ENCODE peak calls at places on chromosomes 11 and 22, in seven cellular contexts. U is cardiac fibroblast, Q is PC-3, P is AG10803, A is colonic mucosa, I is uterus, K is body of pancreas. J is an unnamed sample.

GRCh38 chr11:60939301-60939700 is 12.7 kb downstream of the SLC15A3 start:
- DNase-seq in U (no peak), A (no peak), P (no peak), I (no peak), K (no peak), Q (no peak), J (no peak)

GRCh38 chr11:108534274-108534882 is 36.2 kb upstream of the POGLUT3 start:
- DNase-seq in K (no peak), U (no peak), P (no peak), Q (no peak), I (no peak), A (no peak), J (no peak)

GRCh38 chr11:87453531-87454089 is 415.9 kb downstream of the TMEM135 start:
- DNase-seq in I (no peak), Q (no peak), U (no peak), K (no peak), P (no peak), A (no peak), J (no peak)

GRCh38 chr11:120147094-120147949 is 9.4 kb upstream of the TRIM29 start:
- DNase-seq in U (no peak), Q (no peak), K (no peak), P (no peak), I (no peak), A (no peak), J (no peak)

GRCh38 chr22:32695451-32695891 is 106.0 kb upstream of the TIMP3 start:
- DNase-seq in K (no peak), U (peak), P (peak), I (no peak), A (no peak), Q (peak), J (no peak)

GRCh38 chr11:62324738-62325556 is 12.3 kb upstream of the ASRGL1 start:
- DNase-seq in U (peak), Q (peak), A (peak), I (no peak), K (peak), P (peak), J (no peak)

GRCh38 chr11:65366340-65366773 is 11.8 kb downstream of the TIGD3 start:
- DNase-seq in K (peak), P (peak), Q (peak), I (peak), A (peak), U (peak), J (peak)

GRCh38 chr22:35218079-35218478 is 39.2 kb upstream of the HMGXB4 start:
- DNase-seq in U (peak), P (peak), K (no peak), A (no peak), I (no peak), Q (peak), J (no peak)

GRCh38 chr11:9825315-9825714 is 161.4 kb downstream of the SWAP70 start:
- DNase-seq in A (no peak), K (no peak), Q (peak), U (peak), P (peak), I (no peak), J (no peak)

GRCh38 chr11:114077482-114078305 is 18.2 kb downstream of the ZBTB16 start:
- DNase-seq in P (no peak), K (no peak), A (no peak), Q (no peak), I (no peak), U (no peak), J (no peak)

GRCh38 chr11:40292636-40293585 is 1166.5 kb downstream of the LRRC4C start:
- DNase-seq in P (no peak), U (no peak), A (no peak), Q (no peak), K (no peak), I (peak), J (no peak)

GRCh38 chr11:98740335-98740734 is 280.4 kb upstream of the CNTN5 start:
- DNase-seq in K (no peak), P (no peak), U (no peak), A (no peak), Q (no peak), I (no peak), J (no peak)

GRCh38 chr22:17578129-17578754 is 14.9 kb downstream of the SLC25A18 start:
- DNase-seq in U (peak), P (peak), K (peak), Q (peak), A (no peak), I (no peak), J (peak)

GRCh38 chr11:113363406-113363805 is 24.2 kb upstream of the ANKK1 start:
- DNase-seq in A (no peak), K (no peak), I (no peak), U (no peak), Q (no peak), P (no peak), J (no peak)

GRCh38 chr11:57493507-57494503 is 21.7 kb downstream of the SLC43A1 start:
- DNase-seq in U (peak), I (peak), A (peak), K (peak), P (no peak), Q (peak), J (no peak)

GRCh38 chr11:14902650-14903350 is 10.8 kb upstream of the CYP2R1 start:
- DNase-seq in U (peak), A (no peak), I (no peak), P (peak), Q (peak), K (no peak), J (peak)

GRCh38 chr22:17540481-17540880 is 22.8 kb upstream of the SLC25A18 start:
- DNase-seq in A (no peak), Q (no peak), U (no peak), I (no peak), P (no peak), K (no peak), J (no peak)

GRCh38 chr11:132353255-132353654 is 982.8 kb downstream of the NTM start:
- DNase-seq in Q (no peak), I (no peak), P (no peak), K (no peak), A (no peak), U (no peak), J (no peak)

GRCh38 chr11:132357811-132358572 is 987.6 kb downstream of the NTM start:
- DNase-seq in P (no peak), U (no peak), I (no peak), K (no peak), A (no peak), Q (no peak), J (no peak)

GRCh38 chr11:132361011-132361550 is 990.7 kb downstream of the NTM start:
- DNase-seq in I (no peak), U (no peak), A (no peak), P (no peak), Q (no peak), K (no peak), J (no peak)

DNA sequence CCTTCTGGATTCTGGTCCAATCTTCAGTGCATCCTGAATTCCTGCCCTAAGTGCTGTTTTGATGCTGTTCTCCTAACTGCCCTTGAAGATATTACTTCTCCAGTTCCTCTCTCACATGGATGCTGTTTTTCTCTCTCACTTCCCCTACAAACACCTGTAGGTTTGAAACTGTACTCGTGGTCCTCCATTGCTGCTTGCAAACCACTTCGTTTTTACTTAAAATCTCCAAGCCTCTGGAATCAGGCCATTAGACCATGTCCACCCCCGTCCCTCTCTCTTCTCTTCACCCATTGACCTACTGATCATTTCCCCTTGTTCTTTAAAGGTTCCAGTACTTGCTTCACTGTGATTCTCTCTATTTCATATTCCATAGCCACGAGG is 988.1 kb downstream of the NTM start:
- DNase-seq in I (no peak), Q (no peak), A (no peak), U (no peak), P (no peak), K (no peak), J (no peak)
- H3K4me3 ChIP-seq in I (no peak), Q (no peak), A (no peak), U (no peak), P (no peak), K (no peak), J (no peak)

GRCh38 chr11:30879322-30880020 is 293.3 kb upstream of the MPPED2 start:
- DNase-seq in P (no peak), Q (no peak), K (peak), A (peak), I (no peak), U (peak), J (peak)
- TF ChIP-seq CTCF in P (no peak), Q (no peak), K (no peak), A (no peak), I (no peak), U (no peak), J (no peak)

GRCh38 chr11:101401245-101401644 is 182.6 kb downstream of the TRPC6 start:
- DNase-seq in K (no peak), P (peak), U (peak), Q (no peak), A (no peak), I (no peak), J (no peak)
- H3K4me3 ChIP-seq in K (no peak), P (no peak), U (no peak), Q (no peak), A (no peak), I (no peak), J (no peak)

DNA sequence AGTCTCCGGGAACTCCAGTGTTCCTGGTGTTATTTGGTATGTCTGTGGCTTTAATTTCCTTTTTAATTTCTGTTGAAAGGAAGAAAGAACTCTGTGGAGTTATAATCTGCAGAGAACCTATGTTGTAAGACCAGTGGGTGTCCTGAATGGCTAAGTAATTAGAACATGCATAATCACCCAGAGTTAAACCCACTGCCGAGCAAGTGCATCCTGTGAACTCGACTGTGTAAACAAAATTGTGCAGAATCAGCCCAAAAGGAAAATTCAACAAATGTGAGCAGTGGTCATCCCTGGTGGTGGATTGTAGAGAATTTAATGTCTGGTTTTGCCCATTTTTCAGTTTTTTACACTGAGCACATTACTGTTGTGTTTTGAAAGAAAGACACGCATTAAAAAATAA is 162.5 kb downstream of the COMMD9 start:
- DNase-seq in I (no peak), K (no peak), Q (no peak), A (no peak), U (no peak), P (no peak), J (no peak)
- TF ChIP-seq CTCF in I (no peak), K (no peak), Q (no peak), A (no peak), U (no peak), P (no peak), J (no peak)

GRCh38 chr11:73142128-73142377 is at the start of gene FCHSD2:
- DNase-seq in A (no peak), K (no peak), U (no peak), I (no peak), P (no peak), Q (no peak), J (no peak)
- H3K4me3 ChIP-seq in A (peak), K (peak), U (peak), I (peak), P (peak), Q (peak), J (peak)

J was measured in retinal pigment epithelial cell.